ENCODE peak calls at places on chromosomes 12 and 14, in five cellular contexts. K is left colon, L is HEK293T, U is iris pigment epithelial cell, I is amniotic stem cell. B is an unnamed sample.

GRCh38 chr12:89135976-89136634 is 216.2 kb downstream of the DUSP6 start:
- DNase-seq in U (peak), K (no peak), L (no peak), I (no peak), B (no peak)

GRCh38 chr12:7433276-7433822 is 10.6 kb downstream of the CD163L1 start:
- DNase-seq in L (no peak), I (no peak), U (peak), K (no peak), B (peak)

GRCh38 chr14:51023964-51024363 is 70.9 kb downstream of the TRIM9 start:
- DNase-seq in L (no peak), K (no peak), I (no peak), U (no peak), B (no peak)

GRCh38 chr12:122111070-122111750 is 32.7 kb downstream of the MLXIP start:
- DNase-seq in I (no peak), U (no peak), K (no peak), L (no peak), B (no peak)

GRCh38 chr12:68303850-68304249 is 28.3 kb downstream of the MDM1 start:
- DNase-seq in I (no peak), U (peak), L (no peak), K (no peak), B (no peak)

GRCh38 chr14:33676135-33676566 is 274.7 kb downstream of the EGLN3 start:
- DNase-seq in U (peak), I (no peak), L (peak), K (peak), B (no peak)

GRCh38 chr12:130013771-130014484 is 110.1 kb upstream of the TMEM132D start:
- DNase-seq in L (peak), U (peak), K (peak), I (peak), B (no peak)

GRCh38 chr12:39912211-39912980 is 193.5 kb downstream of the SLC2A13 start:
- DNase-seq in L (no peak), I (no peak), U (no peak), K (peak), B (no peak)

GRCh38 chr14:104680806-104681688 is 8.4 kb upstream of the INF2 start:
- DNase-seq in I (peak), K (peak), U (peak), L (no peak), B (no peak)

GRCh38 chr14:84343637-84344036 is 1186.3 kb upstream of the FLRT2 start:
- DNase-seq in U (peak), K (no peak), I (no peak), L (no peak), B (no peak)

GRCh38 chr12:113302925-113303640 is 31.8 kb downstream of the SLC8B1 start:
- DNase-seq in U (no peak), K (peak), I (no peak), L (no peak), B (no peak)

GRCh38 chr12:5073838-5074237 is 30.2 kb downstream of the KCNA5 start:
- DNase-seq in L (no peak), U (no peak), K (no peak), I (no peak), B (no peak)

GRCh38 chr12:53069621-53070410 is 9.4 kb downstream of the SPRYD3 start:
- DNase-seq in K (no peak), L (no peak), U (no peak), I (no peak), B (no peak)

GRCh38 chr12:103962493-103962892 is 3.2 kb upstream of the TDG start:
- DNase-seq in K (no peak), I (no peak), L (no peak), U (no peak), B (no peak)

GRCh38 chr12:27969011-27969900 is 3.3 kb downstream of the PTHLH start:
- DNase-seq in K (no peak), U (peak), L (peak), I (no peak), B (no peak)

GRCh38 chr12:124829008-124829707 is 34.5 kb downstream of the SCARB1 start:
- DNase-seq in L (no peak), K (no peak), U (peak), I (peak), B (peak)

GRCh38 chr12:110316861-110317260 is 35.8 kb downstream of the ATP2A2 start:
- DNase-seq in L (no peak), I (peak), U (peak), K (no peak), B (peak)

B was measured in AG04449.